ENCODE peak calls at places on chromosome 2, in five cellular contexts. Q, F, U, B and D are unnamed samples.

GRCh38 chr2:241981076-241981700 is 111.7 kb downstream of the RTP5 start:
- DNase-seq in F (no peak), U (no peak), Q (no peak), B (no peak), D (no peak)

GRCh38 chr2:179558010-179558911 is 293.6 kb upstream of the SESTD1 start:
- DNase-seq in Q (no peak), U (no peak), B (no peak), F (no peak), D (no peak)

GRCh38 chr2:10157293-10157692 is 34.8 kb downstream of the RRM2 start:
- DNase-seq in U (no peak), B (no peak), Q (no peak), F (no peak), D (no peak)

GRCh38 chr2:207746131-207746530 is 23.6 kb downstream of the FZD5 start:
- DNase-seq in Q (no peak), F (peak; percentile 84), U (peak; percentile 42), B (peak; percentile 76), D (peak; percentile 66)

GRCh38 chr2:69798466-69798908 is 31.0 kb upstream of the GMCL1 start:
- DNase-seq in B (peak; percentile 53), U (peak; percentile 14), F (peak; percentile 33), Q (no peak), D (peak; percentile 41)

GRCh38 chr2:120481446-120482194 is 135.7 kb downstream of the INHBB start:
- DNase-seq in B (no peak), U (no peak), Q (no peak), F (no peak), D (no peak)

GRCh38 chr2:72956936-72957335 is 39.6 kb downstream of the EMX1 start:
- DNase-seq in F (no peak), B (no peak), Q (no peak), U (no peak), D (no peak)

GRCh38 chr2:20352230-20353216 is 1.9 kb upstream of the PUM2 start:
- DNase-seq in Q (no peak), B (no peak), F (no peak), U (no peak), D (no peak)

GRCh38 chr2:56580242-56580641 is 396.5 kb downstream of the CCDC85A start:
- DNase-seq in B (peak; percentile 34), U (no peak), Q (peak; percentile 10), F (peak; percentile 37), D (peak; percentile 79)

GRCh38 chr2:75522543-75523312 is 38.0 kb downstream of the EVA1A start:
- DNase-seq in B (no peak), F (no peak), Q (no peak), U (no peak), D (no peak)

GRCh38 chr2:19829672-19830071 is 72.1 kb downstream of the TTC32 start:
- DNase-seq in Q (no peak), F (no peak), B (no peak), U (no peak), D (no peak)

GRCh38 chr2:234686088-234686890 is 189.4 kb upstream of the ARL4C start:
- DNase-seq in F (peak; percentile 47), B (no peak), U (no peak), Q (peak; percentile 63), D (no peak)

GRCh38 chr2:42147641-42148274 is 21.4 kb upstream of the EML4 start:
- DNase-seq in B (peak; percentile 31), U (no peak), Q (no peak), F (peak; percentile 88), D (peak; percentile 37)

GRCh38 chr2:8575011-8575750 is 106.7 kb upstream of the ID2 start:
- DNase-seq in Q (no peak), U (peak; percentile 39), F (peak; percentile 16), B (peak; percentile 29), D (no peak)

GRCh38 chr2:95158891-95159619 is 593 bp downstream of the ZNF514 start:
- DNase-seq in B (peak; percentile 29), F (peak; percentile 48), U (peak; percentile 44), Q (no peak), D (peak; percentile 18)

GRCh38 chr2:80869858-80870438 is 565.4 kb upstream of the LRRTM1 start:
- DNase-seq in Q (no peak), B (no peak), U (no peak), F (no peak), D (no peak)

GRCh38 chr2:605674-606608 is 71.3 kb downstream of the TMEM18 start:
- DNase-seq in U (no peak), Q (no peak), F (no peak), B (no peak), D (no peak)

GRCh38 chr2:240620149-240620731 is 5.0 kb upstream of the GPR35 start:
- DNase-seq in F (no peak), U (no peak), Q (no peak), B (no peak), D (no peak)

GRCh38 chr2:132588576-132588975 is 81.4 kb downstream of the LYPD1 start:
- DNase-seq in U (peak; percentile 21), F (no peak), B (no peak), Q (no peak), D (no peak)

GRCh38 chr2:204871246-204871953 is 326.1 kb downstream of the PARD3B start:
- DNase-seq in Q (peak; percentile 12), B (peak; percentile 61), F (peak; percentile 69), U (no peak), D (peak; percentile 46)
- TF ChIP-seq CTCF in Q (peak; percentile 39), B (peak; percentile 44), F (peak; percentile 33), U (no peak), D (peak; percentile 69)

GRCh38 chr2:54083021-54083420 is 32.4 kb upstream of the ACYP2 start:
- DNase-seq in F (no peak), U (no peak), Q (no peak), B (no peak), D (no peak)
- TF ChIP-seq CTCF in F (no peak), U (no peak), Q (no peak), B (no peak), D (no peak)

DNA sequence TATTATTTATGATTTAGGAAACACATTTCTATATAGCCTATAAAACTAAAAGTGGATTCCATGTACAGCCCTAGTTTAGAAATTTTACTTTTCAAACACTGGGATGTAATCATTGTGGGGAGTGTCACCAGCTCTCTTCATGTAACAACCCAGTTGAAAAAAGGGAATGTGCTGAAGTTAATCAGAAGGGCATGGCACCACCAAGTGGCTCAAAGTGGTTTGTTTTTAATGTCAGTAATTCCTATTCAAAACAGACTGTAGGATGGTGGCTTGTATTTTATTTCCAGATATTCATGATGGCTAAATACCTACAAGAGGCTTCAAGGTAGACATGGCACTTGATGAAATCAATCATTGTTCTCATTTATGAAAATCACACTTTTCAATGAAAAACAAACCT is 58.1 kb upstream of the TMEM182 start:
- DNase-seq in F (peak; percentile 34), B (peak; percentile 39), Q (peak; percentile 4), U (peak; percentile 39), D (peak; percentile 9)
- TF ChIP-seq CTCF in F (peak; percentile 21), B (peak; percentile 49), Q (peak; percentile 44), U (peak; percentile 21), D (peak; percentile 66)

DNA sequence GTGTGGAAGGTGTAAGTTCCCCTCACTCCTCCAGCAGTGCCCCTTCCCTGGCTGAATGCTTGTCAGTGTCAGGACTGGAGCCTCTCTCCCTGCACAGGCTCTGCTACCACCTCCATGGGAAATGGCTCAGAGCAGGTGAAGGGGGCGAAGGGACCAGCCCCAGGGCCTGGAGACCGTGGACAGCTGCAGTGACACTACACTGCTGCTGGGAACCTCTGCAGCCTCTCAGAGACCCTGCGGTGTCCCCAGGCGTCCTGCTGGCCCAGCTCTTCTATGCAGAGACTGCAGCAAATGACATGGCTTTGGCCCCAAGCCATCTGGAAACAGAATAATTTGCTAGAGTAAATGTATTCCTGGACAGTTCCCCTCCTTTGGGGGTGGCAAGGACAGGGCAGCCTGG is 53.2 kb downstream of the CIB4 start:
- DNase-seq in F (no peak), B (no peak), Q (no peak), U (no peak), D (no peak)
- TF ChIP-seq CTCF in F (no peak), B (no peak), Q (no peak), U (no peak), D (no peak)